ENCODE peak calls at places on chromosomes 11 and 22, in five cellular contexts. R is activated CD8-positive, alpha-beta memory T cell treated with anti-CD3 and anti-CD28 coated beads for 1 hour; B is NCI-H460; O is suprapubic skin; M is effector memory CD8-positive, alpha-beta T cell. P is an unnamed sample.

GRCh38 chr11:67268036-67268683 is 1.9 kb downstream of the GRK2 start:
- DNase-seq in R (no peak), B (no peak), O (no peak), M (peak; percentile 75), P (no peak)

GRCh38 chr11:2576536-2576935 is 123.3 kb downstream of the KCNQ1OT1 start:
- DNase-seq in R (no peak), B (no peak), O (peak; percentile 44), M (no peak), P (peak; percentile 1)

GRCh38 chr11:111944651-111945051 is 7.5 kb downstream of the DIXDC1 start:
- DNase-seq in R (no peak), B (no peak), O (no peak), M (no peak), P (no peak)

GRCh38 chr11:34114014-34114413 is 8.6 kb downstream of the NAT10 start:
- DNase-seq in R (no peak), B (no peak), O (no peak), M (no peak), P (no peak)

GRCh38 chr11:2377511-2378443 is 667 bp downstream of the CD81 start:
- DNase-seq in R (no peak), B (no peak), O (peak; percentile 87), M (no peak), P (peak; percentile 44)

GRCh38 chr11:90717522-90717921 is 494.7 kb upstream of the CHORDC1 start:
- DNase-seq in R (no peak), B (no peak), O (no peak), M (no peak), P (no peak)

GRCh38 chr11:44004452-44004833 is 43.3 kb upstream of the ACCSL start:
- DNase-seq in R (no peak), B (no peak), O (no peak), M (no peak), P (no peak)

GRCh38 chr11:34909955-34910354 is 6.2 kb downstream of the APIP start:
- DNase-seq in R (no peak), B (no peak), O (no peak), M (no peak), P (no peak)

GRCh38 chr22:20319041-20319744 is 667 bp downstream of the DGCR6L start:
- DNase-seq in R (no peak), B (no peak), O (peak; percentile 46), M (no peak), P (peak; percentile 48)

GRCh38 chr11:66747480-66747879 is 18.5 kb upstream of the SPTBN2 start:
- DNase-seq in R (no peak), B (no peak), O (no peak), M (no peak), P (no peak)

GRCh38 chr11:14270690-14271542 is 88.1 kb downstream of the RRAS2 start:
- DNase-seq in R (no peak), B (no peak), O (no peak), M (no peak), P (no peak)

GRCh38 chr22:46077669-46078099 is 72.6 kb upstream of the PPARA start:
- DNase-seq in R (no peak), B (no peak), O (peak; percentile 58), M (no peak), P (no peak)

GRCh38 chr11:124543554-124543953 is at the start of gene OR8B12:
- DNase-seq in R (no peak), B (no peak), O (no peak), M (no peak), P (no peak)

GRCh38 chr11:86524603-86525352 is 147.6 kb downstream of the ME3 start:
- DNase-seq in R (no peak), B (peak; percentile 45), O (no peak), M (no peak), P (no peak)

GRCh38 chr11:64537876-64538275 is 53.1 kb upstream of the SLC22A12 start:
- DNase-seq in R (no peak), B (no peak), O (peak; percentile 20), M (no peak), P (no peak)

GRCh38 chr11:17421781-17422180 is 33.3 kb upstream of the KCNJ11 start:
- DNase-seq in R (no peak), B (no peak), O (no peak), M (no peak), P (no peak)

GRCh38 chr11:41225856-41226255 is 233.6 kb downstream of the LRRC4C start:
- DNase-seq in R (no peak), B (no peak), O (no peak), M (no peak), P (no peak)

GRCh38 chr11:34855754-34856095 is 60.5 kb downstream of the APIP start:
- DNase-seq in R (no peak), B (no peak), O (no peak), M (no peak), P (no peak)

GRCh38 chr11:109960831-109961230 is 132.4 kb upstream of the ZC3H12C start:
- DNase-seq in R (no peak), B (no peak), O (no peak), M (no peak), P (no peak)

GRCh38 chr22:50267591-50268390 is 2.4 kb downstream of the MAPK11 start:
- DNase-seq in R (peak; percentile 36), B (no peak), O (no peak), M (no peak), P (no peak)

P was measured in SJCRH30.